ENCODE peak calls at places on chromosomes 4 and X, in four cellular contexts. D is colonic mucosa, R is HCT116, I is astrocyte. Y is an unnamed sample.
A peak's percentile ranks its signal among the peaks of the same experiment; 100 is the strongest.

GRCh38 chr4:166972071-166972470 is 262.2 kb downstream of the SPOCK3 start:
- DNase-seq in D (no peak), R (no peak), I (peak; percentile 71), Y (no peak)

GRCh38 chr4:76197971-76198410 is 15.6 kb downstream of the SCARB2 start:
- DNase-seq in D (no peak), R (no peak), I (peak; percentile 84), Y (peak; percentile 56)

GRCh38 chrX:68880846-68881513 is 52.2 kb downstream of the EFNB1 start:
- DNase-seq in D (no peak), R (no peak), I (no peak), Y (no peak)

GRCh38 chr4:44760142-44760898 is 34.0 kb upstream of the GNPDA2 start:
- DNase-seq in D (no peak), R (peak; percentile 19), I (peak; percentile 7), Y (no peak)

GRCh38 chr4:166140951-166141350 is 267.9 kb downstream of the TLL1 start:
- DNase-seq in D (no peak), R (no peak), I (no peak), Y (no peak)

GRCh38 chr4:156953951-156954350 is 17.6 kb downstream of the PDGFC start:
- DNase-seq in D (no peak), R (no peak), I (no peak), Y (no peak)

GRCh38 chr4:38449506-38450174 is 214.4 kb upstream of the KLF3 start:
- DNase-seq in D (peak; percentile 53), R (no peak), I (peak; percentile 16), Y (no peak)

GRCh38 chrX:48090123-48090522 is 18.7 kb upstream of the ZNF630 start:
- DNase-seq in D (no peak), R (no peak), I (no peak), Y (no peak)

GRCh38 chrX:77960567-77960966 is 8.9 kb downstream of the PGAM4 start:
- DNase-seq in D (no peak), R (no peak), I (no peak), Y (no peak)

GRCh38 chrX:101685923-101686322 is 26.3 kb upstream of the ARMCX2 start:
- DNase-seq in D (no peak), R (no peak), I (peak; percentile 20), Y (no peak)

GRCh38 chrX:21972721-21973120 is 32.2 kb downstream of the SMS start:
- DNase-seq in D (no peak), R (no peak), I (peak; percentile 89), Y (no peak)

GRCh38 chr4:171025776-171026175 is 787.4 kb upstream of the GALNTL6 start:
- DNase-seq in D (no peak), R (no peak), I (no peak), Y (no peak)

GRCh38 chr4:188091-188490 is 63.8 kb downstream of the ZNF718 start:
- DNase-seq in D (no peak), R (no peak), I (no peak), Y (no peak)
- H3K9me3 ChIP-seq in D (no peaks in the 10 kb centered on the region), R (peaks cover 14% of the 10 kb centered on the region), I (peaks cover 7% of the 10 kb centered on the region), Y (peaks cover 60% of the 10 kb centered on the region)

DNA sequence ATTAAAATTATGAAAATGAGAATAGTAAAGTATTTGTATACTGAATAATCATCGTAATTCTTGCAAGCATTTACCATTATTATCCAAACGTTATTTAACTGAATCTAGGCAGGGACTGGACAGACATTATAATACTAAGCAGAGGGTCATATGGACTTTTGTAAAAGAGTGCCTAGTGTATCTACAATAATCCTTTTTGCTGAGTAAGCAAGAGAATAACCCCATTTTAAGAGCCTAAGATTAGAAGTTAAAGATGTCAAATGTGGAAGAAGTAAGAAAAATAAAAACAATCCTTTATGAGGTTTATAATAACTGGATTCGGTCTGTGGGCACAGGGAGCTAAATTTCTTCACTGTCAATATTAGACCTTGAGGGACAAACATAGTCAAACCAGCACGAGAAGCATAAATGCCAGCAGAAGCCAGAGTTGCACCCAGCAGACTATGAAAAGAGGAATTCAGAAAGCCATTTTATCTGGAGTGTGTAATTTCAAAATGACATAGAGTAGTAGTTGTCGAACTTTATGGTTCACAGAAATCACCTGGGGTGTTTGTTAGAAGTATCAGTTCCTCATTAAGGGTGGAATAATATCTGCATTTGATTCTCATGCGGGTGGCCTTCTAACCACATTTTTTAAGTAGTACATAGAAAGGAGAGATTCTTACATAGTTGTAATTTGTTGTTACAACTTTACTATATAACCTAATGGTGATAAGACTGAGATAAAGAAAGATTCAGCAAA is 39.7 kb upstream of the DCLK2 start:
- DNase-seq in D (no peak), R (no peak), I (no peak), Y (no peak)
- TF ChIP-seq CTCF in D (no peak), R (no peak), I (no peak), Y (no peak)

GRCh38 chrX:113977887-113978286 is 606.0 kb upstream of the HTR2C start:
- DNase-seq in D (no peak), R (no peak), I (no peak), Y (no peak)

GRCh38 chrX:113973706-113974105 is 610.2 kb upstream of the HTR2C start:
- DNase-seq in D (no peak), R (no peak), I (no peak), Y (no peak)

GRCh38 chrX:113980953-113981352 is 602.9 kb upstream of the HTR2C start:
- DNase-seq in D (no peak), R (no peak), I (no peak), Y (no peak)

GRCh38 chrX:113975441-113975840 is 608.4 kb upstream of the HTR2C start:
- DNase-seq in D (no peak), R (no peak), I (no peak), Y (no peak)
- H3K4me3 ChIP-seq in D (no peak overlapping the region), R (no peak overlapping the region), I (no peak overlapping the region), Y (no peak overlapping the region)

DNA sequence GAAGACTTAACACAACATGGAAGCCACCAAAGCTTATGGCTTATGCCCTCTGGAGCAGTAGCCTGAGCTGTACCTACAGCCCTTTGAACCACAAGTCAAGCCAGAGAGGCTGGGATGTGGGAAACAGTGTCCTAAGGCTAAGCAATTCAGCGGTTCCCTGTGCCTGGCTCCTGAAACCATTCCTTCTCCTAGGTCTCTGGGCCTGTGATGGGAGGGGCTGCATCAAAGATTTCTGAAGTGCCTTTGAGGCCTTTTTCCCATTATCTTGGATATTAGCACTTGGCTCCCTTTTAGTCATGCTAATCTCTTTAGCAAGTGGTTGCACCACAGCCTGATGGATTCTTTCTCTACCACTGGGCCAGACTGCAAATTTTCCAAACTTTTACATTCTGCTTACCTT is 140.5 kb upstream of the NUDT10 start:
- DNase-seq in D (no peak), R (no peak), I (no peak), Y (no peak)
- H3K9me3 ChIP-seq in D (no peaks in the 10 kb centered on the region), R (no peaks in the 10 kb centered on the region), I (no peaks in the 10 kb centered on the region), Y (peaks cover 6% of the 10 kb centered on the region)

GRCh38 chr4:8135666-8136065 is 22.9 kb downstream of the ABLIM2 start:
- DNase-seq in D (no peak), R (no peak), I (no peak), Y (no peak)
- TF ChIP-seq CTCF in D (no peak), R (no peak), I (no peak), Y (no peak)